ENCODE peak calls at places on chromosomes 7 and 10, in six cellular contexts. D, A, L, O, B and G are unnamed samples.

GRCh38 chr10:42988517-42989395 is 88.1 kb upstream of the RET start:
- DNase-seq in D (peak; percentile 24), A (peak; percentile 7), L (no peak), B (no peak), O (no peak), G (peak; percentile 53)

GRCh38 chr10:67788028-67788886 is 49.7 kb downstream of the DNAJC12 start:
- DNase-seq in A (peak; percentile 59), L (peak; percentile 29), O (peak; percentile 62), B (peak; percentile 81), D (peak; percentile 64), G (no peak)

GRCh38 chr10:78178940-78179339 is 145.3 kb downstream of the RPS24 start:
- DNase-seq in O (no peak), L (peak; percentile 38), B (no peak), D (no peak), A (peak; percentile 59), G (no peak)

GRCh38 chr7:1858435-1859265 is 188.6 kb downstream of the ELFN1 start:
- DNase-seq in D (peak; percentile 5), B (no peak), A (no peak), L (no peak), O (no peak), G (no peak)

GRCh38 chr10:29379208-29379607 is 90.3 kb downstream of the LYZL1 start:
- DNase-seq in L (no peak), A (no peak), O (no peak), B (peak; percentile 21), D (no peak), G (no peak)

GRCh38 chr7:1197997-1198632 is 34.6 kb upstream of the UNCX start:
- DNase-seq in A (peak; percentile 27), O (no peak), B (no peak), D (no peak), L (peak; percentile 93), G (no peak)

GRCh38 chr10:61031341-61031740 is 87.4 kb upstream of the RHOBTB1 start:
- DNase-seq in B (no peak), O (no peak), A (no peak), L (no peak), D (no peak), G (no peak)

GRCh38 chr10:100748251-100749058 is 3.1 kb downstream of the PAX2 start:
- DNase-seq in D (no peak), O (no peak), L (no peak), B (no peak), A (no peak), G (no peak)

GRCh38 chr10:2367083-2367482 is 629.8 kb upstream of the ADARB2 start:
- DNase-seq in O (no peak), D (no peak), B (no peak), A (no peak), L (no peak), G (no peak)

GRCh38 chr10:61943699-61944444 is 42.4 kb downstream of the ARID5B start:
- DNase-seq in O (no peak), A (peak; percentile 87), D (no peak), L (peak; percentile 85), B (peak; percentile 82), G (no peak)

GRCh38 chr7:147419001-147419400 is 1171.6 kb upstream of the C7orf33 start:
- DNase-seq in L (peak; percentile 21), O (no peak), D (no peak), B (no peak), A (no peak), G (no peak)

GRCh38 chr7:91089382-91089963 is 174.8 kb upstream of the FZD1 start:
- DNase-seq in B (peak; percentile 43), D (no peak), L (peak; percentile 40), O (no peak), A (peak; percentile 64), G (no peak)

GRCh38 chr10:45514283-45515270 is 140.6 kb downstream of the ALOX5 start:
- DNase-seq in B (no peak), A (no peak), L (peak; percentile 40), O (no peak), D (no peak), G (peak; percentile 35)

GRCh38 chr7:82360591-82361386 is 82.8 kb downstream of the CACNA2D1 start:
- DNase-seq in D (no peak), A (no peak), O (no peak), B (no peak), L (no peak), G (no peak)

GRCh38 chr7:141053626-141054025 is 20.2 kb upstream of the TMEM178B start:
- DNase-seq in O (no peak), A (no peak), B (peak; percentile 64), D (peak; percentile 31), L (no peak), G (no peak)

GRCh38 chr7:31890198-31890597 is 180.0 kb downstream of the PDE1C start:
- DNase-seq in L (no peak), B (peak; percentile 21), D (no peak), O (no peak), A (no peak), G (no peak)

GRCh38 chr10:12299222-12299973 is 49.9 kb upstream of the CAMK1D start:
- DNase-seq in O (no peak), D (no peak), B (no peak), L (no peak), A (no peak), G (peak; percentile 36)

GRCh38 chr10:14588084-14588937 is 186.4 kb downstream of the FAM107B start:
- DNase-seq in D (no peak), L (peak; percentile 96), O (no peak), A (peak; percentile 76), B (peak; percentile 86), G (no peak)

GRCh38 chr10:120387326-120387725 is 69.7 kb upstream of the PLPP4 start:
- DNase-seq in A (no peak), D (no peak), L (peak; percentile 69), B (no peak), O (no peak), G (no peak)

GRCh38 chr7:141974831-141975230 is 1.3 kb upstream of the TAS2R38 start:
- DNase-seq in D (no peak), A (no peak), O (no peak), B (peak; percentile 21), L (no peak), G (no peak)

GRCh38 chr7:17680943-17681351 is 259.3 kb downstream of the SNX13 start:
- DNase-seq in B (peak; percentile 18), A (peak; percentile 70), L (peak; percentile 48), D (no peak), O (no peak), G (no peak)

GRCh38 chr10:61733358-61733940 is 70.7 kb downstream of the CABCOCO1 start:
- DNase-seq in O (no peak), A (peak; percentile 73), L (peak; percentile 59), D (no peak), B (peak; percentile 33), G (no peak)

GRCh38 chr7:74356589-74357315 is 67.5 kb downstream of the CLIP2 start:
- DNase-seq in B (no peak), D (no peak), L (peak; percentile 42), O (no peak), A (no peak), G (no peak)

GRCh38 chr10:129759214-129760002 is 204.7 kb downstream of the EBF3 start:
- DNase-seq in L (no peak), B (no peak), O (no peak), D (no peak), A (no peak), G (no peak)

GRCh38 chr10:48215148-48215982 is 59.1 kb downstream of the FRMPD2 start:
- DNase-seq in D (no peak), O (peak; percentile 2), L (peak; percentile 38), A (peak; percentile 57), B (peak; percentile 77), G (peak; percentile 37)

GRCh38 chr10:71426058-71426605 is 29.4 kb downstream of the CDH23 start:
- DNase-seq in L (no peak), A (no peak), O (no peak), B (no peak), D (no peak), G (no peak)

GRCh38 chr7:100682991-100683658 is 9.6 kb downstream of the GNB2 start:
- DNase-seq in L (no peak), B (no peak), D (no peak), A (no peak), O (no peak), G (no peak)